ENCODE peak calls at places on chromosomes 2 and 18, in six cellular contexts. One of them, this sample, is unnamed.

GRCh38 chr2:215626812-215627281 is 191.0 kb upstream of the FN1 start:
- DNase-seq in foreskin fibroblast: no peak
- DNase-seq in endodermal cell: no peak
- DNase-seq in lower leg skin: no peak
- DNase-seq in GM06990: peak
- DNase-seq in CD8-positive, alpha-beta memory T cell: no peak
- DNase-seq in this sample: no peak

GRCh38 chr18:75727479-75727878 is 300.0 kb upstream of the SMIM21 start:
- DNase-seq in endodermal cell: peak
- DNase-seq in GM06990: no peak
- DNase-seq in CD8-positive, alpha-beta memory T cell: no peak
- DNase-seq in lower leg skin: no peak
- DNase-seq in foreskin fibroblast: no peak
- DNase-seq in this sample: peak

GRCh38 chr18:76524900-76525698 is 30.1 kb upstream of the ZNF516 start:
- DNase-seq in GM06990: no peak
- DNase-seq in foreskin fibroblast: no peak
- DNase-seq in endodermal cell: no peak
- DNase-seq in lower leg skin: no peak
- DNase-seq in CD8-positive, alpha-beta memory T cell: no peak
- DNase-seq in this sample: no peak

GRCh38 chr2:71190959-71191943 is 35.7 kb downstream of the PAIP2B start:
- DNase-seq in foreskin fibroblast: peak
- DNase-seq in GM06990: no peak
- DNase-seq in endodermal cell: no peak
- DNase-seq in lower leg skin: no peak
- DNase-seq in CD8-positive, alpha-beta memory T cell: no peak
- DNase-seq in this sample: no peak

GRCh38 chr2:217223222-217223930 is 363.5 kb upstream of the TNP1 start:
- DNase-seq in lower leg skin: no peak
- DNase-seq in GM06990: peak
- DNase-seq in CD8-positive, alpha-beta memory T cell: no peak
- DNase-seq in endodermal cell: no peak
- DNase-seq in foreskin fibroblast: peak
- DNase-seq in this sample: no peak

GRCh38 chr18:22737054-22737453 is 196.1 kb upstream of the RBBP8 start:
- DNase-seq in foreskin fibroblast: no peak
- DNase-seq in GM06990: no peak
- DNase-seq in CD8-positive, alpha-beta memory T cell: no peak
- DNase-seq in endodermal cell: no peak
- DNase-seq in lower leg skin: no peak
- DNase-seq in this sample: no peak

GRCh38 chr2:170843656-170844055 is 27.0 kb downstream of the GAD1 start:
- DNase-seq in endodermal cell: no peak
- DNase-seq in foreskin fibroblast: peak
- DNase-seq in GM06990: no peak
- DNase-seq in CD8-positive, alpha-beta memory T cell: no peak
- DNase-seq in lower leg skin: no peak
- DNase-seq in this sample: no peak

GRCh38 chr2:150473767-150474166 is 13.7 kb downstream of the RND3 start:
- DNase-seq in foreskin fibroblast: no peak
- DNase-seq in CD8-positive, alpha-beta memory T cell: no peak
- DNase-seq in lower leg skin: no peak
- DNase-seq in GM06990: no peak
- DNase-seq in endodermal cell: no peak
- DNase-seq in this sample: no peak

GRCh38 chr2:8418721-8419120 is 263.1 kb upstream of the ID2 start:
- DNase-seq in endodermal cell: no peak
- DNase-seq in GM06990: no peak
- DNase-seq in foreskin fibroblast: no peak
- DNase-seq in CD8-positive, alpha-beta memory T cell: no peak
- DNase-seq in lower leg skin: no peak
- DNase-seq in this sample: no peak

GRCh38 chr2:145230546-145230945 is 710.6 kb upstream of the ZEB2 start:
- DNase-seq in lower leg skin: no peak
- DNase-seq in foreskin fibroblast: peak
- DNase-seq in CD8-positive, alpha-beta memory T cell: no peak
- DNase-seq in endodermal cell: no peak
- DNase-seq in GM06990: no peak
- DNase-seq in this sample: no peak

GRCh38 chr2:145199832-145200231 is 679.9 kb upstream of the ZEB2 start:
- DNase-seq in GM06990: no peak
- DNase-seq in foreskin fibroblast: no peak
- DNase-seq in CD8-positive, alpha-beta memory T cell: no peak
- DNase-seq in endodermal cell: no peak
- DNase-seq in lower leg skin: no peak
- DNase-seq in this sample: no peak

GRCh38 chr2:213087040-213087439 is 64.4 kb downstream of the IKZF2 start:
- DNase-seq in lower leg skin: no peak
- DNase-seq in CD8-positive, alpha-beta memory T cell: no peak
- DNase-seq in GM06990: no peak
- DNase-seq in endodermal cell: no peak
- DNase-seq in foreskin fibroblast: no peak
- DNase-seq in this sample: no peak

GRCh38 chr2:10800163-10800562 is 12.4 kb downstream of the PDIA6 start:
- DNase-seq in foreskin fibroblast: no peak
- DNase-seq in lower leg skin: no peak
- DNase-seq in GM06990: no peak
- DNase-seq in endodermal cell: no peak
- DNase-seq in CD8-positive, alpha-beta memory T cell: no peak
- DNase-seq in this sample: no peak

GRCh38 chr2:208426414-208426813 is 19.8 kb downstream of the PTH2R start:
- DNase-seq in CD8-positive, alpha-beta memory T cell: no peak
- DNase-seq in lower leg skin: no peak
- DNase-seq in GM06990: no peak
- DNase-seq in endodermal cell: no peak
- DNase-seq in foreskin fibroblast: no peak
- DNase-seq in this sample: no peak

GRCh38 chr2:219628235-219628985 is 980 bp downstream of the SLC4A3 start:
- DNase-seq in CD8-positive, alpha-beta memory T cell: no peak
- DNase-seq in endodermal cell: no peak
- DNase-seq in GM06990: no peak
- DNase-seq in lower leg skin: no peak
- DNase-seq in foreskin fibroblast: no peak
- DNase-seq in this sample: peak

GRCh38 chr18:59623456-59624383 is 73.5 kb downstream of the CCBE1 start:
- DNase-seq in GM06990: no peak
- DNase-seq in endodermal cell: no peak
- DNase-seq in CD8-positive, alpha-beta memory T cell: no peak
- DNase-seq in lower leg skin: peak
- DNase-seq in foreskin fibroblast: peak
- DNase-seq in this sample: no peak

GRCh38 chr18:39841133-39842041 is 2113.6 kb upstream of the PIK3C3 start:
- DNase-seq in CD8-positive, alpha-beta memory T cell: no peak
- DNase-seq in GM06990: no peak
- DNase-seq in foreskin fibroblast: peak
- DNase-seq in endodermal cell: peak
- DNase-seq in lower leg skin: peak
- DNase-seq in this sample: peak

GRCh38 chr18:48613589-48613988 is 74.8 kb downstream of the CTIF start:
- DNase-seq in endodermal cell: no peak
- DNase-seq in foreskin fibroblast: no peak
- DNase-seq in GM06990: no peak
- DNase-seq in CD8-positive, alpha-beta memory T cell: no peak
- DNase-seq in lower leg skin: no peak
- DNase-seq in this sample: peak

GRCh38 chr2:168171069-168171762 is 76.2 kb downstream of the STK39 start:
- DNase-seq in endodermal cell: no peak
- DNase-seq in CD8-positive, alpha-beta memory T cell: no peak
- DNase-seq in GM06990: no peak
- DNase-seq in foreskin fibroblast: no peak
- DNase-seq in lower leg skin: no peak
- DNase-seq in this sample: no peak

GRCh38 chr18:26813043-26813442 is 52.5 kb downstream of the AQP4 start:
- DNase-seq in CD8-positive, alpha-beta memory T cell: no peak
- DNase-seq in endodermal cell: peak
- DNase-seq in lower leg skin: no peak
- DNase-seq in GM06990: peak
- DNase-seq in foreskin fibroblast: no peak
- DNase-seq in this sample: no peak

GRCh38 chr2:215830313-215830712 is 183.0 kb downstream of the MREG start:
- DNase-seq in CD8-positive, alpha-beta memory T cell: no peak
- DNase-seq in GM06990: no peak
- DNase-seq in endodermal cell: no peak
- DNase-seq in foreskin fibroblast: peak
- DNase-seq in lower leg skin: peak
- DNase-seq in this sample: no peak

GRCh38 chr2:70188460-70188859 is 2.4 kb downstream of the C2orf42 start:
- DNase-seq in GM06990: no peak
- DNase-seq in CD8-positive, alpha-beta memory T cell: no peak
- DNase-seq in endodermal cell: no peak
- DNase-seq in lower leg skin: no peak
- DNase-seq in foreskin fibroblast: no peak
- DNase-seq in this sample: no peak

GRCh38 chr2:18063826-18064485 is 185.5 kb downstream of the KCNS3 start:
- DNase-seq in endodermal cell: no peak
- DNase-seq in GM06990: no peak
- DNase-seq in CD8-positive, alpha-beta memory T cell: no peak
- DNase-seq in foreskin fibroblast: no peak
- DNase-seq in lower leg skin: no peak
- DNase-seq in this sample: no peak

GRCh38 chr2:161709428-161709827 is 85.2 kb downstream of the SLC4A10 start:
- DNase-seq in CD8-positive, alpha-beta memory T cell: no peak
- DNase-seq in foreskin fibroblast: no peak
- DNase-seq in lower leg skin: no peak
- DNase-seq in GM06990: no peak
- DNase-seq in endodermal cell: no peak
- DNase-seq in this sample: no peak

GRCh38 chr2:191696001-191696400 is 18.1 kb downstream of the NABP1 start:
- DNase-seq in GM06990: no peak
- DNase-seq in foreskin fibroblast: peak
- DNase-seq in lower leg skin: peak
- DNase-seq in endodermal cell: no peak
- DNase-seq in CD8-positive, alpha-beta memory T cell: no peak
- DNase-seq in this sample: peak

GRCh38 chr2:178163395-178163794 is 30.9 kb upstream of the OSBPL6 start:
- DNase-seq in foreskin fibroblast: no peak
- DNase-seq in endodermal cell: no peak
- DNase-seq in CD8-positive, alpha-beta memory T cell: no peak
- DNase-seq in lower leg skin: no peak
- DNase-seq in GM06990: no peak
- DNase-seq in this sample: no peak

GRCh38 chr18:11119962-11120361 is 29.4 kb downstream of the PIEZO2 start:
- DNase-seq in foreskin fibroblast: no peak
- DNase-seq in GM06990: no peak
- DNase-seq in CD8-positive, alpha-beta memory T cell: no peak
- DNase-seq in endodermal cell: no peak
- DNase-seq in lower leg skin: no peak
- DNase-seq in this sample: no peak

GRCh38 chr2:40197121-40197520 is 254.8 kb downstream of the SLC8A1 start:
- DNase-seq in lower leg skin: no peak
- DNase-seq in foreskin fibroblast: no peak
- DNase-seq in CD8-positive, alpha-beta memory T cell: no peak
- DNase-seq in GM06990: no peak
- DNase-seq in endodermal cell: no peak
- DNase-seq in this sample: no peak

GRCh38 chr2:233419626-233420431 is 65.5 kb downstream of the DGKD start:
- DNase-seq in lower leg skin: no peak
- DNase-seq in CD8-positive, alpha-beta memory T cell: no peak
- DNase-seq in foreskin fibroblast: no peak
- DNase-seq in GM06990: no peak
- DNase-seq in endodermal cell: no peak
- DNase-seq in this sample: no peak

GRCh38 chr2:233422649-233423435 is 68.5 kb downstream of the DGKD start:
- DNase-seq in foreskin fibroblast: no peak
- DNase-seq in endodermal cell: no peak
- DNase-seq in GM06990: no peak
- DNase-seq in CD8-positive, alpha-beta memory T cell: no peak
- DNase-seq in lower leg skin: no peak
- DNase-seq in this sample: no peak

GRCh38 chr2:233423436-233423860 is 69.2 kb downstream of the DGKD start:
- DNase-seq in CD8-positive, alpha-beta memory T cell: no peak
- DNase-seq in GM06990: no peak
- DNase-seq in foreskin fibroblast: no peak
- DNase-seq in lower leg skin: no peak
- DNase-seq in endodermal cell: no peak
- DNase-seq in this sample: no peak

GRCh38 chr2:233422050-233422639 is 67.9 kb downstream of the DGKD start:
- DNase-seq in endodermal cell: no peak
- DNase-seq in lower leg skin: no peak
- DNase-seq in foreskin fibroblast: no peak
- DNase-seq in GM06990: peak
- DNase-seq in CD8-positive, alpha-beta memory T cell: peak
- DNase-seq in this sample: peak

DNA sequence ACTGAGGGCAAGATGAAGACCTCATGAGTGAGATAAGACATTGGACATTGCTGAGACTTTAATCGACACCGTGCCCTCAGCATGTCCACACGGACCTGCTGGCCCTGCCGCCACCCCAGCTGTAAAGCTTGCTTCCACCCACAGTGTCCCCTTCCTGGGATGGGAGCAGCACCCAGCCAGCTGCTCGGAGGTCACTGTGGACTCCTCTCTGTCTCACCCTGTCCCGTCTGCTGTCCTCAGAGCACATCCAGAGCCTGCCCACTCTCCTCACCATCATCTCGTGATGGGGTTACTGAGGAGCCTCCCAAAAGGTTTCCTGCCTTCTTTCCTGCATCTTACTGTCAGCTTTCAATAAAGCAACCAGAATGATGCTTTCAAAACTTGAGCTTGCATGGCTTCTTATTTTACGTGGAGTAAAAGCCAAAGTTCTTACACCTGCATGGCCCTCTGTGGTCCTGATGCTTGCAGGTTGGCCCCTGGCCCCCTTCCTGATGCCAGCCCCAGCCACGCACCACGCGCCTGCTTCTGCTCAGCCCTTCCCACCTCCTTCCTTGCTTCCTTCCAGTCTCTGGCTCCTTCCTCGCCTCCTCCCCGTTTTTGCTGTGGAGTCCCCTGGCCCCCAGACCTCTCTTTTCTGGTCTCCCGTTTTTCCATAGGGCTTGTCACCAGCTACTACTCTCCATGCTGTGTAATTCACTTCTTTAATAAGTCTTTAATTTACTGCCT is 67.0 kb downstream of the DGKD start:
- DNase-seq in lower leg skin: no peak
- DNase-seq in foreskin fibroblast: no peak
- DNase-seq in endodermal cell: no peak
- DNase-seq in CD8-positive, alpha-beta memory T cell: no peak
- DNase-seq in GM06990: no peak
- DNase-seq in this sample: no peak
- H3K4me3 ChIP-seq in lower leg skin: no peak
- H3K4me3 ChIP-seq in foreskin fibroblast: no peak
- H3K4me3 ChIP-seq in endodermal cell: no peak
- H3K4me3 ChIP-seq in CD8-positive, alpha-beta memory T cell: peak
- H3K4me3 ChIP-seq in GM06990: no peak
- H3K4me3 ChIP-seq in this sample: peak

GRCh38 chr2:38260972-38261371 is 116.1 kb downstream of the ATL2 start:
- DNase-seq in foreskin fibroblast: no peak
- DNase-seq in GM06990: no peak
- DNase-seq in endodermal cell: no peak
- DNase-seq in lower leg skin: no peak
- DNase-seq in CD8-positive, alpha-beta memory T cell: no peak
- DNase-seq in this sample: no peak
- H3K4me3 ChIP-seq in foreskin fibroblast: no peak
- H3K4me3 ChIP-seq in GM06990: no peak
- H3K4me3 ChIP-seq in endodermal cell: no peak
- H3K4me3 ChIP-seq in lower leg skin: no peak
- H3K4me3 ChIP-seq in CD8-positive, alpha-beta memory T cell: no peak
- H3K4me3 ChIP-seq in this sample: peak

GRCh38 chr18:12305930-12306629 is 2.0 kb upstream of the TUBB6 start:
- DNase-seq in lower leg skin: no peak
- DNase-seq in CD8-positive, alpha-beta memory T cell: no peak
- DNase-seq in GM06990: no peak
- DNase-seq in foreskin fibroblast: no peak
- DNase-seq in endodermal cell: peak
- DNase-seq in this sample: no peak
- H3K4me3 ChIP-seq in lower leg skin: no peak
- H3K4me3 ChIP-seq in CD8-positive, alpha-beta memory T cell: no peak
- H3K4me3 ChIP-seq in GM06990: no peak
- H3K4me3 ChIP-seq in foreskin fibroblast: peak
- H3K4me3 ChIP-seq in endodermal cell: peak
- H3K4me3 ChIP-seq in this sample: no peak

GRCh38 chr2:200668473-200668872 is 82.7 kb downstream of the AOX1 start:
- DNase-seq in foreskin fibroblast: no peak
- DNase-seq in lower leg skin: no peak
- DNase-seq in CD8-positive, alpha-beta memory T cell: no peak
- DNase-seq in endodermal cell: no peak
- DNase-seq in GM06990: no peak
- DNase-seq in this sample: no peak
- H3K4me3 ChIP-seq in foreskin fibroblast: no peak
- H3K4me3 ChIP-seq in lower leg skin: no peak
- H3K4me3 ChIP-seq in CD8-positive, alpha-beta memory T cell: no peak
- H3K4me3 ChIP-seq in endodermal cell: no peak
- H3K4me3 ChIP-seq in GM06990: no peak
- H3K4me3 ChIP-seq in this sample: no peak

This sample was measured in psoas muscle.